ENCODE peak calls at places on chromosomes 6 and 20, in four cellular contexts. One of them, this sample, is unnamed.
A peak's percentile ranks its signal among the peaks of the same experiment; 100 is the strongest.

GRCh38 chr20:5078399-5078958 is 41.3 kb downstream of the PCNA start:
- DNase-seq in prostate gland: peak; percentile 19
- DNase-seq in HCT116: no peak
- DNase-seq in IMR-90: peak; percentile 66
- DNase-seq in this sample: peak; percentile 73

GRCh38 chr6:1952726-1953360 is 292.6 kb downstream of the GMDS start:
- DNase-seq in prostate gland: no peak
- DNase-seq in HCT116: peak; percentile 53
- DNase-seq in IMR-90: peak; percentile 100
- DNase-seq in this sample: no peak

GRCh38 chr6:11992086-11992485 is 20.0 kb upstream of the HIVEP1 start:
- DNase-seq in prostate gland: no peak
- DNase-seq in HCT116: no peak
- DNase-seq in IMR-90: no peak
- DNase-seq in this sample: no peak

GRCh38 chr6:112253842-112254816 is at the start of gene LAMA4:
- DNase-seq in prostate gland: no peak
- DNase-seq in HCT116: no peak
- DNase-seq in IMR-90: peak; percentile 69
- DNase-seq in this sample: peak; percentile 62

GRCh38 chr6:26470643-26471042 is 12.9 kb downstream of the BTN2A1 start:
- DNase-seq in prostate gland: no peak
- DNase-seq in HCT116: no peak
- DNase-seq in IMR-90: no peak
- DNase-seq in this sample: no peak

GRCh38 chr20:62766716-62767115 is 29.6 kb upstream of the MRGBP start:
- DNase-seq in prostate gland: peak; percentile 35
- DNase-seq in HCT116: no peak
- DNase-seq in IMR-90: no peak
- DNase-seq in this sample: peak; percentile 56

GRCh38 chr6:77458421-77458820 is 4.9 kb downstream of the HTR1B start:
- DNase-seq in prostate gland: no peak
- DNase-seq in HCT116: no peak
- DNase-seq in IMR-90: no peak
- DNase-seq in this sample: no peak

GRCh38 chr20:49562341-49563014 is 5.5 kb downstream of the PTGIS start:
- DNase-seq in prostate gland: peak; percentile 19
- DNase-seq in HCT116: peak; percentile 23
- DNase-seq in IMR-90: peak; percentile 84
- DNase-seq in this sample: peak; percentile 80

GRCh38 chr6:136775548-136775947 is 16.7 kb downstream of the MAP3K5 start:
- DNase-seq in prostate gland: no peak
- DNase-seq in HCT116: no peak
- DNase-seq in IMR-90: no peak
- DNase-seq in this sample: no peak

GRCh38 chr6:10528170-10528981 is 7.2 kb downstream of the GCNT2 start:
- DNase-seq in prostate gland: peak; percentile 64
- DNase-seq in HCT116: no peak
- DNase-seq in IMR-90: peak; percentile 55
- DNase-seq in this sample: no peak

GRCh38 chr6:1311400-1312192 is at the start of gene FOXQ1:
- DNase-seq in prostate gland: peak; percentile 89
- DNase-seq in HCT116: peak; percentile 21
- DNase-seq in IMR-90: peak; percentile 40
- DNase-seq in this sample: peak; percentile 61

GRCh38 chr20:10660661-10661060 is 13.1 kb downstream of the JAG1 start:
- DNase-seq in prostate gland: no peak
- DNase-seq in HCT116: no peak
- DNase-seq in IMR-90: no peak
- DNase-seq in this sample: no peak

GRCh38 chr6:138146544-138146943 is 15.2 kb upstream of the ARFGEF3 start:
- DNase-seq in prostate gland: no peak
- DNase-seq in HCT116: no peak
- DNase-seq in IMR-90: no peak
- DNase-seq in this sample: no peak

GRCh38 chr20:47645632-47646031 is 139.6 kb downstream of the SULF2 start:
- DNase-seq in prostate gland: no peak
- DNase-seq in HCT116: no peak
- DNase-seq in IMR-90: no peak
- DNase-seq in this sample: peak; percentile 67

GRCh38 chr6:9100869-9101575 is 665.7 kb upstream of the SLC35B3 start:
- DNase-seq in prostate gland: no peak
- DNase-seq in HCT116: no peak
- DNase-seq in IMR-90: no peak
- DNase-seq in this sample: no peak

GRCh38 chr6:11222385-11223277 is 9.8 kb downstream of the NEDD9 start:
- DNase-seq in prostate gland: no peak
- DNase-seq in HCT116: no peak
- DNase-seq in IMR-90: no peak
- DNase-seq in this sample: no peak

GRCh38 chr6:7257521-7258230 is 55.3 kb downstream of the SSR1 start:
- DNase-seq in prostate gland: no peak
- DNase-seq in HCT116: no peak
- DNase-seq in IMR-90: no peak
- DNase-seq in this sample: no peak

GRCh38 chr6:39193201-39193791 is 36.0 kb downstream of the KCNK5 start:
- DNase-seq in prostate gland: no peak
- DNase-seq in HCT116: no peak
- DNase-seq in IMR-90: no peak
- DNase-seq in this sample: no peak

GRCh38 chr20:44780226-44780625 is 30.1 kb downstream of the RIMS4 start:
- DNase-seq in prostate gland: no peak
- DNase-seq in HCT116: no peak
- DNase-seq in IMR-90: peak; percentile 55
- DNase-seq in this sample: peak; percentile 60

GRCh38 chr6:99013661-99014458 is 66.1 kb upstream of the FBXL4 start:
- DNase-seq in prostate gland: no peak
- DNase-seq in HCT116: no peak
- DNase-seq in IMR-90: peak; percentile 23
- DNase-seq in this sample: no peak

GRCh38 chr20:56628873-56629463 is at the start of gene TFAP2C:
- DNase-seq in prostate gland: peak; percentile 91
- DNase-seq in HCT116: peak; percentile 54
- DNase-seq in IMR-90: no peak
- DNase-seq in this sample: peak; percentile 71

GRCh38 chr20:37880726-37881591 is 22.0 kb upstream of the VSTM2L start:
- DNase-seq in prostate gland: no peak
- DNase-seq in HCT116: no peak
- DNase-seq in IMR-90: no peak
- DNase-seq in this sample: peak; percentile 34

GRCh38 chr20:57346477-57346876 is 4.6 kb upstream of the RAE1 start:
- DNase-seq in prostate gland: peak; percentile 73
- DNase-seq in HCT116: peak; percentile 55
- DNase-seq in IMR-90: peak; percentile 70
- DNase-seq in this sample: peak; percentile 91

GRCh38 chr20:24084281-24084680 is 95.7 kb upstream of the GGTLC1 start:
- DNase-seq in prostate gland: no peak
- DNase-seq in HCT116: no peak
- DNase-seq in IMR-90: no peak
- DNase-seq in this sample: no peak

GRCh38 chr6:112027942-112028674 is 25.8 kb upstream of the CCN6 start:
- DNase-seq in prostate gland: no peak
- DNase-seq in HCT116: no peak
- DNase-seq in IMR-90: no peak
- DNase-seq in this sample: no peak

GRCh38 chr20:43925215-43925614 is 10.6 kb downstream of the TOX2 start:
- DNase-seq in prostate gland: no peak
- DNase-seq in HCT116: no peak
- DNase-seq in IMR-90: no peak
- DNase-seq in this sample: no peak

GRCh38 chr6:109453594-109454482 is 1.7 kb downstream of the MICAL1 start:
- DNase-seq in prostate gland: no peak
- DNase-seq in HCT116: no peak
- DNase-seq in IMR-90: no peak
- DNase-seq in this sample: peak; percentile 61

GRCh38 chr6:7542065-7542877 is 800 bp downstream of the DSP start:
- DNase-seq in prostate gland: peak; percentile 27
- DNase-seq in HCT116: no peak
- DNase-seq in IMR-90: no peak
- DNase-seq in this sample: peak; percentile 22

GRCh38 chr6:105137388-105137787 is 42.4 kb downstream of the POPDC3 start:
- DNase-seq in prostate gland: no peak
- DNase-seq in HCT116: no peak
- DNase-seq in IMR-90: no peak
- DNase-seq in this sample: peak; percentile 33

GRCh38 chr6:33812669-33813068 is 8.9 kb upstream of the MLN start:
- DNase-seq in prostate gland: no peak
- DNase-seq in HCT116: no peak
- DNase-seq in IMR-90: peak; percentile 55
- DNase-seq in this sample: peak; percentile 56

GRCh38 chr6:166241974-166242373 is 66.2 kb downstream of the PRR18 start:
- DNase-seq in prostate gland: no peak
- DNase-seq in HCT116: no peak
- DNase-seq in IMR-90: no peak
- DNase-seq in this sample: no peak

GRCh38 chr6:166244353-166245045 is 63.7 kb downstream of the PRR18 start:
- DNase-seq in prostate gland: no peak
- DNase-seq in HCT116: no peak
- DNase-seq in IMR-90: no peak
- DNase-seq in this sample: no peak

GRCh38 chr6:166242888-166243287 is 65.3 kb downstream of the PRR18 start:
- DNase-seq in prostate gland: no peak
- DNase-seq in HCT116: no peak
- DNase-seq in IMR-90: no peak
- DNase-seq in this sample: no peak

GRCh38 chr6:166240889-166241288 is 67.3 kb downstream of the PRR18 start:
- DNase-seq in prostate gland: no peak
- DNase-seq in HCT116: no peak
- DNase-seq in IMR-90: no peak
- DNase-seq in this sample: no peak

GRCh38 chr6:166245148-166245547 is 63.0 kb downstream of the PRR18 start:
- DNase-seq in prostate gland: no peak
- DNase-seq in HCT116: no peak
- DNase-seq in IMR-90: no peak
- DNase-seq in this sample: no peak
- H3K4me1 ChIP-seq in prostate gland: no peaks in the 10 kb centered on the region
- H3K4me1 ChIP-seq in HCT116: no peaks in the 10 kb centered on the region
- H3K4me1 ChIP-seq in IMR-90: no peaks in the 10 kb centered on the region
- H3K4me1 ChIP-seq in this sample: no peaks in the 10 kb centered on the region

DNA sequence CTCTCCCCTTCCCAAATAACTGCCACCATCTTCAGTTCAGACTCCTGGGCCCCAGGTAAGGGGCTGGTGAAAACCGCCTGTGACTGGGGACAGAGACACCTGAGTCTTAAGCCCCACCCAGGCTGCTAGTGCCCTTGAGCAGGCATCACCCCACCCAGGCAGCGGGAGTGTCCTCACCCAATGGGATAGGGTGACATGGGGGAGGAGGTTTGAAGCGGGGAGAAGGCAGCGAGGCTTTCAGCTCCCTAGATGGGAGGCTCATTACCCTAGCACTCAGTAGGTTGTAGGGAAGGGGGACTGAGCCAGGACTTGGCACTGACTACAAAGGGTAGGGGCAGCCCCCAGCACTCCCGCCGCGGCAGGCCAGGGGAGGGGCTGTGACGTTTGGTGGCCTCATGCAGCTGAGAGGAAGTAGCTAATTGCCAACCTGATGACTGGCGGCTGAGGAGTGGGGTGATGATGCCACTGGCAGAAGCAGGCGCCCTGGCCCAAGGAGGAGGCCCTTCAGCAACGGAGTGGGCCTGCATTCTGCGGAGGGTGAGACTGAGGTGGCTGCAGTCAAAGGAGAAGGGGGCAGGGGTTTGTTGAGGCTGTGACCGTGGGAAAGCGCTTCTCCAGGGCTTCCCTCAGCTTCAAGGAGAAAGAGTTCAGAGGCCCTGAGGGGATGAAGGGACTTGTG is 126.9 kb downstream of the MRPL14 start:
- DNase-seq in prostate gland: no peak
- DNase-seq in HCT116: peak; percentile 65
- DNase-seq in IMR-90: peak; percentile 25
- DNase-seq in this sample: no peak
- TF ChIP-seq POLR2A in prostate gland: no peak
- TF ChIP-seq POLR2A in HCT116: no peak
- TF ChIP-seq POLR2A in IMR-90: no peak
- TF ChIP-seq POLR2A in this sample: no peak

GRCh38 chr20:3782597-3782996 is 1.3 kb upstream of the SPEF1 start:
- DNase-seq in prostate gland: no peak
- DNase-seq in HCT116: no peak
- DNase-seq in IMR-90: no peak
- DNase-seq in this sample: no peak
- H3K4me1 ChIP-seq in prostate gland: peaks cover 22% of the 10 kb centered on the region
- H3K4me1 ChIP-seq in HCT116: peaks cover 13% of the 10 kb centered on the region
- H3K4me1 ChIP-seq in IMR-90: peaks cover 16% of the 10 kb centered on the region
- H3K4me1 ChIP-seq in this sample: peaks cover 36% of the 10 kb centered on the region

GRCh38 chr6:80233262-80233661 is 126.8 kb downstream of the BCKDHB start:
- DNase-seq in prostate gland: no peak
- DNase-seq in HCT116: no peak
- DNase-seq in IMR-90: no peak
- DNase-seq in this sample: no peak

GRCh38 chr6:80234411-80234810 is 127.9 kb downstream of the BCKDHB start:
- DNase-seq in prostate gland: no peak
- DNase-seq in HCT116: no peak
- DNase-seq in IMR-90: peak; percentile 7
- DNase-seq in this sample: no peak

GRCh38 chr6:80233955-80234354 is 127.5 kb downstream of the BCKDHB start:
- DNase-seq in prostate gland: no peak
- DNase-seq in HCT116: no peak
- DNase-seq in IMR-90: no peak
- DNase-seq in this sample: no peak

GRCh38 chr6:80235647-80236046 is 129.2 kb downstream of the BCKDHB start:
- DNase-seq in prostate gland: no peak
- DNase-seq in HCT116: no peak
- DNase-seq in IMR-90: no peak
- DNase-seq in this sample: no peak
- TF ChIP-seq POLR2A in prostate gland: no peak
- TF ChIP-seq POLR2A in HCT116: no peak
- TF ChIP-seq POLR2A in IMR-90: no peak
- TF ChIP-seq POLR2A in this sample: no peak

GRCh38 chr20:19785173-19785799 is 27.2 kb downstream of the RIN2 start:
- DNase-seq in prostate gland: no peak
- DNase-seq in HCT116: no peak
- DNase-seq in IMR-90: peak; percentile 68
- DNase-seq in this sample: no peak
- H3K4me1 ChIP-seq in prostate gland: no peaks in the 10 kb centered on the region
- H3K4me1 ChIP-seq in HCT116: peaks cover 11% of the 10 kb centered on the region
- H3K4me1 ChIP-seq in IMR-90: peaks cover 22% of the 10 kb centered on the region
- H3K4me1 ChIP-seq in this sample: peaks cover 10% of the 10 kb centered on the region